ENCODE peak calls at places on chromosome 20, in four cellular contexts. U, C, M and R are unnamed samples.

GRCh38 chr20:19742974-19743649 is 14.9 kb upstream of the RIN2 start:
- DNase-seq in U (no peak), C (peak), M (no peak), R (no peak)

GRCh38 chr20:54267510-54268003 is 59.7 kb downstream of the PFDN4 start:
- DNase-seq in U (no peak), C (peak), M (no peak), R (no peak)

GRCh38 chr20:51437182-51437923 is 105.2 kb downstream of the NFATC2 start:
- DNase-seq in U (no peak), C (no peak), M (no peak), R (no peak)

GRCh38 chr20:36908603-36909002 is 32.7 kb downstream of the TLDC2 start:
- DNase-seq in U (no peak), C (no peak), M (no peak), R (no peak)

GRCh38 chr20:49446808-49447207 is 35.7 kb downstream of the KCNB1 start:
- DNase-seq in U (no peak), C (no peak), M (peak), R (no peak)

GRCh38 chr20:19911810-19912382 is 105.3 kb upstream of the NAA20 start:
- DNase-seq in U (no peak), C (no peak), M (no peak), R (no peak)

GRCh38 chr20:10360878-10361277 is 73.1 kb downstream of the MKKS start:
- DNase-seq in U (no peak), C (no peak), M (no peak), R (no peak)

GRCh38 chr20:61887694-61888093 is 178.0 kb downstream of the TAF4 start:
- DNase-seq in U (no peak), C (no peak), M (no peak), R (no peak)

GRCh38 chr20:11080776-11081406 is 407.1 kb upstream of the JAG1 start:
- DNase-seq in U (no peak), C (no peak), M (no peak), R (no peak)

GRCh38 chr20:31829731-31830130 is 10.6 kb downstream of the MYLK2 start:
- DNase-seq in U (no peak), C (no peak), M (no peak), R (no peak)

GRCh38 chr20:7790189-7790588 is 150.1 kb downstream of the HAO1 start:
- DNase-seq in U (no peak), C (no peak), M (peak), R (peak)

GRCh38 chr20:7387638-7388193 is 552.5 kb downstream of the HAO1 start:
- DNase-seq in U (no peak), C (no peak), M (no peak), R (no peak)

GRCh38 chr20:644692-645317 is 8.2 kb downstream of the SRXN1 start:
- DNase-seq in U (no peak), C (no peak), M (no peak), R (no peak)

GRCh38 chr20:45798935-45799642 is 7.3 kb downstream of the DNTTIP1 start:
- DNase-seq in U (peak), C (peak), M (no peak), R (peak)

GRCh38 chr20:36543187-36544133 is 2.1 kb downstream of the MYL9 start:
- DNase-seq in U (no peak), C (no peak), M (peak), R (no peak)

GRCh38 chr20:10861086-10861485 is 187.3 kb upstream of the JAG1 start:
- DNase-seq in U (no peak), C (no peak), M (peak), R (no peak)

GRCh38 chr20:50146732-50147662 is 6.5 kb downstream of the PEDS1 start:
- DNase-seq in U (no peak), C (peak), M (no peak), R (no peak)

GRCh38 chr20:44089987-44090674 is 96.9 kb downstream of the JPH2 start:
- DNase-seq in U (peak), C (peak), M (no peak), R (no peak)

GRCh38 chr20:58542411-58543095 is 27.4 kb upstream of the APCDD1L start:
- DNase-seq in U (no peak), C (no peak), M (no peak), R (no peak)

GRCh38 chr20:41889125-41889870 is 271.1 kb upstream of the CHD6 start:
- DNase-seq in U (peak), C (peak), M (no peak), R (no peak)

GRCh38 chr20:41738584-41739193 is 120.5 kb upstream of the CHD6 start:
- DNase-seq in U (peak), C (peak), M (no peak), R (no peak)

GRCh38 chr20:53291548-53291947 is 302.1 kb downstream of the ZNF217 start:
- DNase-seq in U (peak), C (no peak), M (no peak), R (no peak)